ENCODE peak calls at places on chromosomes 5 and 9, in eight cellular contexts. Z, D, K, L, O, F, U and H are unnamed samples.

GRCh38 chr5:54738118-54738972 is 220.8 kb downstream of the SNX18 start:
- DNase-seq in Z (peak; percentile 76), K (no peak), L (no peak), F (no peak), O (peak; percentile 73), U (peak; percentile 57), D (peak; percentile 57), H (no peak)

GRCh38 chr5:14082523-14082922 is 60.6 kb upstream of the TRIO start:
- DNase-seq in L (no peak), K (no peak), Z (no peak), U (no peak), O (no peak), D (no peak), F (no peak), H (no peak)

GRCh38 chr5:140351609-140352334 is 5.4 kb upstream of the HBEGF start:
- DNase-seq in U (peak; percentile 94), L (no peak), Z (no peak), F (peak; percentile 49), O (no peak), K (no peak), D (peak; percentile 87), H (no peak)

GRCh38 chr9:113011911-113012381 is at the start of gene ZNF883:
- DNase-seq in K (no peak), O (peak; percentile 74), D (peak; percentile 43), L (peak; percentile 21), F (peak; percentile 11), U (no peak), Z (peak; percentile 65), H (no peak)

GRCh38 chr5:33657804-33658435 is 217.2 kb downstream of the TARS1 start:
- DNase-seq in D (no peak), Z (no peak), L (no peak), O (no peak), U (no peak), K (no peak), F (no peak), H (no peak)

GRCh38 chr5:108521841-108522506 is 140.1 kb upstream of the FBXL17 start:
- DNase-seq in F (no peak), U (peak; percentile 92), Z (no peak), O (no peak), D (peak; percentile 55), L (peak; percentile 1), K (peak; percentile 45), H (no peak)

GRCh38 chr5:137492321-137492720 is 6.8 kb downstream of the SPOCK1 start:
- DNase-seq in Z (no peak), K (peak; percentile 33), U (peak; percentile 4), D (no peak), L (no peak), F (no peak), O (no peak), H (no peak)

GRCh38 chr5:139896718-139897117 is 101.1 kb downstream of the PSD2 start:
- DNase-seq in U (no peak), K (no peak), D (no peak), L (no peak), Z (no peak), F (no peak), O (peak; percentile 23), H (no peak)

GRCh38 chr9:121620777-121621437 is 30.5 kb upstream of the DAB2IP start:
- DNase-seq in D (no peak), K (no peak), O (no peak), U (no peak), Z (no peak), L (no peak), F (no peak), H (no peak)

GRCh38 chr5:171188016-171188415 is 121.0 kb upstream of the TLX3 start:
- DNase-seq in L (no peak), O (no peak), Z (no peak), D (no peak), F (no peak), K (no peak), U (no peak), H (no peak)

GRCh38 chr5:14032944-14033343 is 88.5 kb upstream of the DNAH5 start:
- DNase-seq in K (no peak), O (no peak), L (no peak), D (no peak), F (no peak), U (peak; percentile 77), Z (no peak), H (no peak)

GRCh38 chr5:153572393-153572930 is 82.0 kb downstream of the GRIA1 start:
- DNase-seq in Z (no peak), D (no peak), L (no peak), K (no peak), O (no peak), U (no peak), F (no peak), H (no peak)

GRCh38 chr5:167871091-167871490 is 420.4 kb upstream of the WWC1 start:
- DNase-seq in O (no peak), D (no peak), Z (no peak), F (no peak), K (no peak), U (no peak), L (no peak), H (no peak)

GRCh38 chr5:160198886-160199409 is 30.4 kb upstream of the FABP6 start:
- DNase-seq in O (no peak), K (no peak), F (no peak), U (no peak), L (no peak), D (no peak), Z (no peak), H (no peak)

GRCh38 chr9:34513567-34514214 is 9.1 kb downstream of the ENHO start:
- DNase-seq in L (no peak), Z (no peak), U (peak; percentile 2), K (no peak), O (no peak), F (no peak), D (no peak), H (peak; percentile 17)

GRCh38 chr5:1911773-1912235 is 29.1 kb upstream of the IRX4 start:
- DNase-seq in U (no peak), O (no peak), Z (no peak), F (no peak), D (no peak), L (no peak), K (no peak), H (peak; percentile 45)

DNA sequence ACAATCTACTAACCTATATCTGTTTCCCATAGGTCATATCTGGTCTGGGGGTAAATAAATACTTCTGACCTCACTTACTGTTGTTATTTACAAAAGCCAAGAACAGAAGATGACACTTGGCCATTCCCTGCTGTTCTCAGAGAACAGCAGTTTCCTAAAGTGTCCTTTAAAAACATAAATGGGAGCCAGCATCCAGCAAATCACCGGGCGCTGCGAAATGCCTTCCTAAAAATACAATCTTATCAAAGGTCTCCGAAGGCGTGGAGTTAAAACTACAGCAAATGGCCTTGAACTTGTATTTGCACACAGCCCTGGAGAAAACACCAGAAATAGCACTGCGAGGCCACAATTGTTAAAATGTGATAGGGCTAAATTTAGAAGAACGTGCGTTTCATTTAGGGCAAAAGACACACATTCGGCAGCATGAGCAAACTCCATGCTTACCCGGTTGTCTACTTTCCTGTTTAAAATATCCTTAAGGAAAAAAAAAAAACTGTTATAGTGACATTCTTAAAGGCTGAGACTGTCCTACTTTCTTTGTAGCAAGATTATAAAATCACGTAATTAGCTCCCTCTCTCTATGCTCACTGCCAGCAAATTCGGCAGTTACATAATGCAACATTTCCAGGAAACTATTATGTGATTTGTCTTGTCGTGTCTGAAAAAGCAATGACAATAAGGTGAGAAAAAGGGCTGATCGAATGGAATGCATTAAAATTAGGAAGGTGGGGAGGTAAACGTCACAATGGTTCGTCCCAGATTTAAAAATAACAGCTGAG is 1.5 kb downstream of the NFIL3 start:
- DNase-seq in F (no peak), L (no peak), U (no peak), D (peak; percentile 50), K (no peak), Z (no peak), O (no peak), H (no peak)
- H3K27me3 ChIP-seq in F (peaks cover 15% of the 10 kb centered on the region), L (no peaks in the 10 kb centered on the region), U (no peaks in the 10 kb centered on the region), D (no peaks in the 10 kb centered on the region), K (no peaks in the 10 kb centered on the region), Z (no peaks in the 10 kb centered on the region), O (no peaks in the 10 kb centered on the region), H (no peaks in the 10 kb centered on the region)

GRCh38 chr9:12448246-12448645 is 244.9 kb upstream of the TYRP1 start:
- DNase-seq in O (no peak), Z (no peak), U (no peak), F (no peak), K (no peak), L (no peak), D (no peak), H (no peak)
- H3K4me3 ChIP-seq in O (no peak overlapping the region), Z (no peak overlapping the region), U (no peak overlapping the region), F (no peak overlapping the region), K (no peak overlapping the region), L (no peak overlapping the region), D (no peak overlapping the region), H (no peak overlapping the region)

GRCh38 chr9:92668746-92669526 is 995 bp downstream of the IPPK start:
- DNase-seq in F (peak; percentile 27), O (peak; percentile 76), U (peak; percentile 50), Z (no peak), K (no peak), L (peak; percentile 21), D (peak; percentile 55), H (no peak)

GRCh38 chr9:92669527-92669889 is 423 bp downstream of the IPPK start:
- DNase-seq in L (no peak), U (no peak), Z (peak; percentile 60), D (peak; percentile 51), O (peak; percentile 76), K (no peak), F (no peak), H (no peak)

GRCh38 chr9:92666912-92667532 is 2.9 kb downstream of the IPPK start:
- DNase-seq in F (no peak), O (peak; percentile 29), U (no peak), Z (no peak), L (no peak), D (no peak), K (no peak), H (no peak)

GRCh38 chr9:92671323-92671722 is 1.4 kb upstream of the IPPK start:
- DNase-seq in L (peak; percentile 23), F (no peak), Z (no peak), O (peak; percentile 43), U (peak; percentile 81), D (peak; percentile 40), K (peak; percentile 50), H (no peak)

GRCh38 chr9:92669890-92670708 is at the start of gene IPPK:
- DNase-seq in F (peak; percentile 96), L (peak; percentile 95), U (peak; percentile 97), K (peak; percentile 97), O (peak; percentile 99), Z (peak; percentile 99), D (peak; percentile 97), H (peak; percentile 97)
- H3K27me3 ChIP-seq in F (no peaks in the 10 kb centered on the region), L (no peaks in the 10 kb centered on the region), U (no peaks in the 10 kb centered on the region), K (no peaks in the 10 kb centered on the region), O (no peaks in the 10 kb centered on the region), Z (no peaks in the 10 kb centered on the region), D (no peaks in the 10 kb centered on the region), H (no peaks in the 10 kb centered on the region)

GRCh38 chr5:112584781-112585180 is 152.9 kb upstream of the APC start:
- DNase-seq in L (no peak), U (no peak), O (no peak), K (no peak), D (no peak), F (no peak), Z (no peak), H (no peak)

GRCh38 chr5:112581811-112582320 is 155.8 kb upstream of the APC start:
- DNase-seq in U (no peak), L (no peak), O (no peak), Z (no peak), D (no peak), F (no peak), K (no peak), H (no peak)

GRCh38 chr5:112583166-112583565 is 154.5 kb upstream of the APC start:
- DNase-seq in D (no peak), O (no peak), Z (no peak), F (no peak), K (no peak), U (no peak), L (no peak), H (no peak)

GRCh38 chr5:112586596-112587062 is 151.1 kb upstream of the APC start:
- DNase-seq in U (no peak), D (no peak), K (no peak), O (no peak), F (no peak), Z (no peak), L (no peak), H (no peak)
- H3K4me3 ChIP-seq in U (no peak overlapping the region), D (no peak overlapping the region), K (no peak overlapping the region), O (no peak overlapping the region), F (no peak overlapping the region), Z (no peak overlapping the region), L (no peak overlapping the region), H (no peak overlapping the region)